ENCODE peak calls at places on chromosomes 1 and 21, in four cellular contexts. U, V, Z and S are unnamed samples.

GRCh38 chr1:92298213-92298572 is 594 bp downstream of the GLMN start:
- DNase-seq in U (no peak), V (no peak), Z (no peak), S (no peak)

GRCh38 chr1:113835686-113836290 is 23.5 kb upstream of the RSBN1 start:
- DNase-seq in U (peak; percentile 16), V (no peak), Z (no peak), S (peak; percentile 48)

GRCh38 chr1:206526064-206526911 is 19.0 kb downstream of the RASSF5 start:
- DNase-seq in U (no peak), V (no peak), Z (no peak), S (no peak)

GRCh38 chr1:88061106-88061829 is 622.8 kb upstream of the PKN2 start:
- DNase-seq in U (peak; percentile 20), V (peak; percentile 64), Z (peak; percentile 39), S (peak; percentile 15)

GRCh38 chr1:9249534-9250335 is 15.2 kb downstream of the H6PD start:
- DNase-seq in U (no peak), V (no peak), Z (no peak), S (peak; percentile 76)

GRCh38 chr1:101566883-101567538 is 330.2 kb downstream of the S1PR1 start:
- DNase-seq in U (no peak), V (no peak), Z (no peak), S (no peak)

GRCh38 chr1:167194182-167194581 is 26.5 kb upstream of the POU2F1 start:
- DNase-seq in U (no peak), V (no peak), Z (no peak), S (no peak)

GRCh38 chr21:38838598-38839369 is 33.1 kb downstream of the ETS2 start:
- DNase-seq in U (no peak), V (no peak), Z (no peak), S (no peak)

GRCh38 chr1:7932524-7933149 is 8.0 kb downstream of the TNFRSF9 start:
- DNase-seq in U (no peak), V (no peak), Z (no peak), S (no peak)

GRCh38 chr1:155882235-155882634 is 22.9 kb downstream of the SYT11 start:
- DNase-seq in U (no peak), V (no peak), Z (no peak), S (peak; percentile 68)

GRCh38 chr1:246725191-246725590 is 982 bp downstream of the SCCPDH start:
- DNase-seq in U (no peak), V (no peak), Z (no peak), S (no peak)

GRCh38 chr1:3956527-3957170 is 56.6 kb upstream of the C1orf174 start:
- DNase-seq in U (no peak), V (no peak), Z (no peak), S (no peak)

GRCh38 chr21:25343774-25344545 is 263.3 kb downstream of the MRPL39 start:
- DNase-seq in U (no peak), V (no peak), Z (no peak), S (no peak)

GRCh38 chr1:184407816-184408510 is 21.1 kb downstream of the C1orf21 start:
- DNase-seq in U (no peak), V (no peak), Z (no peak), S (no peak)

GRCh38 chr1:100896481-100896982 is 642 bp downstream of the SLC30A7 start:
- DNase-seq in U (no peak), V (peak; percentile 16), Z (peak; percentile 45), S (peak; percentile 55)

GRCh38 chr1:204684551-204685235 is 845 bp downstream of the LRRN2 start:
- DNase-seq in U (no peak), V (no peak), Z (no peak), S (peak; percentile 45)

GRCh38 chr1:183609313-183609712 is 19.1 kb upstream of the NCF2 start:
- DNase-seq in U (no peak), V (peak; percentile 70), Z (peak; percentile 39), S (peak; percentile 36)

GRCh38 chr1:39214998-39215873 is 10.7 kb downstream of the MACF1 start:
- DNase-seq in U (no peak), V (no peak), Z (peak; percentile 76), S (peak; percentile 75)

DNA sequence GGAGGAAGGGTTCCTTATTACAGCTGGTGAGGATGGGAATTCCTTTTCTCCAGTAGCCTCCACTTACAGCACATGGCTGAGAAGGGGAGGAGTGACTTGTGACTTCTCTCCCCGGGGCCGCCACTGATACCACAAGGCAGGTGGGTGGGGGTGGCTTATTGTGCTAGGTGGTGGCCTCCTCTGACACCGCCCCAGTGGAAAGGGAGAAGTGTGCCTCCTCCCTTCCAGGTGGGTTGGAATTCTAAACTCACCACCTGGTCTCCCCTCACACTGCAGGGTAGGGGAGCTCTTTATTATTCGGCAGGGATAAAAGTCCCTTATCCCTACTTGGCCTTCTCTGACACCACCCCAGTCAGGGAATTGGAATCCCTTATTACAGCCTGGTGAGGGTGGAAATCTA is 89.5 kb downstream of the CCDC30 start:
- DNase-seq in U (no peak), V (no peak), Z (no peak), S (no peak)
- TF ChIP-seq CTCF in U (no peak), V (no peak), Z (no peak), S (no peak)

GRCh38 chr21:41932191-41932575 is 21.6 kb downstream of the C2CD2 start:
- DNase-seq in U (peak; percentile 51), V (no peak), Z (no peak), S (no peak)
- TF ChIP-seq CTCF in U (peak; percentile 36), V (no peak), Z (no peak), S (no peak)

GRCh38 chr1:239995281-239995680 is 96.4 kb upstream of the FMN2 start:
- DNase-seq in U (no peak), V (no peak), Z (no peak), S (no peak)

GRCh38 chr1:239998312-239998649 is 93.4 kb upstream of the FMN2 start:
- DNase-seq in U (no peak), V (no peak), Z (no peak), S (no peak)

GRCh38 chr1:239999170-239999569 is 92.5 kb upstream of the FMN2 start:
- DNase-seq in U (no peak), V (no peak), Z (no peak), S (no peak)

GRCh38 chr1:239997160-239997514 is 94.5 kb upstream of the FMN2 start:
- DNase-seq in U (no peak), V (no peak), Z (no peak), S (no peak)

DNA sequence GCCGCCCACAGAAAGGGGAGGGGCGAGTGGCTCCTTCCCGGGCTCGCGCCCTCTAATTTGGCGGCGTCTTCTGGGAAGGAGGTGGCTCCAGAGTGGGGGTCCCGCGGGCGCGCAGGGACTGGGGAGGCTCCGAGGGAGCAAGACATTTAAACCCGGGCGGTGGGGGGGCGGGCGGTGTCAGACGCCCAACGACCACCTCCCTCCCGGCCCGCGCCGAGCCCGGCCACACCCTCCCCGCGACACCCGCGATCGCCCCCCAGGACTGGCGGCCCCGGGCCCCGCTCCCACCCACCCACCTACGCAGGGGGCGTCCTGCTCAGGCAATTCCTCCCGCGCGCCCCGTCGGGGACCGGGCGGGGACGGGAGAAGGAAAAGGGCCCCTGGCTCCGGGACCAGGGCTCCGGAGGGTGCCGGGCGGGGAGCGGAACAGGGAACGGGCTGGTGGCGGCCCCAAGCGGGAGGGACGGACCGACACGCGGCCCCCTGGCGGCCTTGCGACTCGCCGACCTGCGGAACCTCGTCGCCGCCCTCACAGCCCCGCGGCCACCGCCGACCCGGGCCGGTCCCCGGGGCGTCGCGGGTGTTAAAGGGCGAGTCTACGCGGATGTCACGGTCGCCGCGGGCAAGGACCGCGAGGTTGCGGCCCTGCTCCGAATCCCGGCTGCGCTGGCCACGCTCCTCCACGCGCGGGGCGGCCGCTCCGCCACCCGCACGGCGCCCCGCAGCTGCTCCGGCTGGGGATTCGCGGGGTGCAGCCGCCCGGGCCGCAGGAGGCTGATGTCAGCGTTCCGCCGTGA is 94.0 kb upstream of the FMN2 start:
- DNase-seq in U (no peak), V (no peak), Z (no peak), S (no peak)
- TF ChIP-seq CTCF in U (peak; percentile 13), V (no peak), Z (no peak), S (no peak)

GRCh38 chr1:6423321-6423999 is 1.1 kb upstream of the ESPN start:
- DNase-seq in U (no peak), V (no peak), Z (peak; percentile 62), S (peak; percentile 87)
- TF ChIP-seq CTCF in U (peak; percentile 49), V (no peak), Z (peak; percentile 81), S (peak; percentile 87)

DNA sequence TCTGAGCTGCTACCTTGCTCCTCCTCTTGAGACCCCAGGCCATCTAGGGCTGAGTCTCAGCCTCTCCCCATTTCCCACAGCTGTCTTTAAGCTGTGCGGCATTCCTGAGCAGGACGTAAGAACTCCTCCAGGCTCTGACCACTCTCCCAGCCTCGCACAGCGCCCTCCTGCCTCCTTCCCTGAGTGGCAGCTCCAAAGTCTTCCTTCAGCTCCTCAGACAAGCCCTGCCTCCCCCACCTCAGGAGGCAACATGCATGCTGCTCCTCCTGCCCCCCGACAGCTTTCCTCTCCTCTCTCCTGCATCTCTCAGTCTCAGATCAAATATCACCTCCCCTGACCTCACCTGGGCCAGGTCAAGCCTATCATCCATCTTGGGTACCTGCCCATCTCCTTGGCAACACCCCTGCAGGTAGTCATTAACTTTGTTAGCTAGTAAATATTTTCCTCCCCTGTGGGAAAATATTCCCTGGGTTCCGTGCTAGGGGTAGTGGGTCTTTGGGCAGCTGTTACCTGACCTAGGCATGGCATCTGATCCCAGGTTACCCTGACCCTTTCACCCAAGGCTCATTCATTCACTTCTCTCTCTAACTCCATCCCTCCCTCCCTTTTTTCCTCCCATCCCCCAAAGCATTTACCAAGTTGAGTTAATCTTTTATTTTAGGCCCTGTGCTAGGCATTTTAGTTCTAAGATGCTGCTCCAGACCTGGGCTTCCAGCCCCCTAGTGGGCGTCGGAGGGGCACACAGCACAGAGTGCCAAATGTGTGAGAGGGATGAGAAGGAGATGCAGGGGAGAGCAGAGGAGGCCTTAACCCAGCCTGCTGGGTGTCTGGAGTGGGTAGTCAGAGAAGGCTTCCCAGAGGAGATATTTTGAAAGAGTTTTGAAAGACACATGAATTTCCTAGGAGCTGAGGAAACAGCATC is 419.9 kb downstream of the PTPRU start:
- DNase-seq in U (no peak), V (no peak), Z (no peak), S (no peak)
- TF ChIP-seq CTCF in U (peak; percentile 70), V (no peak), Z (no peak), S (no peak)

GRCh38 chr1:16236495-16237342 is at the start of gene CPLANE2:
- DNase-seq in U (peak; percentile 74), V (peak; percentile 92), Z (peak; percentile 95), S (peak; percentile 98)

GRCh38 chr1:16233431-16233830 is 3.6 kb downstream of the CPLANE2 start:
- DNase-seq in U (no peak), V (no peak), Z (no peak), S (no peak)

GRCh38 chr1:16235347-16235746 is 1.6 kb downstream of the CPLANE2 start:
- DNase-seq in U (no peak), V (no peak), Z (no peak), S (no peak)

GRCh38 chr1:16237343-16237830 is 404 bp upstream of the CPLANE2 start:
- DNase-seq in U (no peak), V (no peak), Z (no peak), S (no peak)

DNA sequence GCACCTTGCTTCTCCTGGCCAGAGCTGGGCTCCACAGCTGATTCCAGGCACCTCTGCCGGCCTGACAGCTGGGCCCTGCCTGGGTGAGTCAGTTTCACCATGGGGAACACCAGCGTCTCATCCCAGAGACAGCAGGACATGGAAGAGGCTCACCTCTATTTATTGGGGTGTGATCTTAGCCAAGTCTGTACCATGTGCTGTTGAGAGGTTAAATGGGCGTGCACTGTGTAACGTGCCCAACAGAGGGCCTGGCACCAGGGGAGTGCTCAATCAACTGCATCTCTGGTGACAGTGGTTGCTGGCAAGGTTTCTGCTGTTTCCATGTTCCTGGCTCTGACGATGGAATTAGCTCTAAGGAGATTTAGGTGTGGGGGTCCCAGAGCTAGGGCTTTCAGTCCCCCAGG is 890 bp downstream of the CPLANE2 start:
- DNase-seq in U (no peak), V (peak; percentile 66), Z (peak; percentile 62), S (peak; percentile 57)
- TF ChIP-seq CTCF in U (peak; percentile 18), V (no peak), Z (peak; percentile 54), S (peak; percentile 5)